ENCODE peak calls at places on chromosomes 7 and 10, in seven cellular contexts. K is NCI-H345, D is astrocyte of the spinal cord, N is pancreas, E is NCI-H774, Y is islet precursor cell, I is BJ. U is an unnamed sample.

GRCh38 chr7:108293190-108293612 is 163.0 kb downstream of the NRCAM start:
- DNase-seq in K (no peak), D (no peak), N (no peak), E (no peak), Y (no peak), I (no peak), U (no peak)

GRCh38 chr7:135414850-135415439 is 95.0 kb downstream of the CNOT4 start:
- DNase-seq in K (peak; percentile 34), D (peak; percentile 55), N (no peak), E (no peak), Y (peak; percentile 76), I (peak; percentile 7), U (peak; percentile 46)

GRCh38 chr7:158585721-158586498 is 1.7 kb downstream of the PTPRN2 start:
- DNase-seq in K (no peak), D (no peak), N (peak; percentile 46), E (peak; percentile 30), Y (no peak), I (no peak), U (no peak)

GRCh38 chr7:93165447-93165846 is 17.3 kb upstream of the SAMD9L start:
- DNase-seq in K (no peak), D (no peak), N (no peak), E (no peak), Y (no peak), I (no peak), U (no peak)

GRCh38 chr7:2103071-2103898 is 129.5 kb downstream of the MAD1L1 start:
- DNase-seq in K (no peak), D (no peak), N (no peak), E (no peak), Y (no peak), I (no peak), U (no peak)

GRCh38 chr10:73965890-73966768 is 31.8 kb upstream of the VCL start:
- DNase-seq in K (no peak), D (peak; percentile 99), N (no peak), E (peak; percentile 7), Y (peak; percentile 99), I (peak; percentile 99), U (no peak)

GRCh38 chr10:125064681-125065492 is 95.5 kb downstream of the CTBP2 start:
- DNase-seq in K (no peak), D (peak; percentile 76), N (no peak), E (no peak), Y (peak; percentile 92), I (peak; percentile 66), U (peak; percentile 30)

GRCh38 chr10:59342723-59343122 is 19.6 kb downstream of the FAM13C start:
- DNase-seq in K (no peak), D (no peak), N (no peak), E (no peak), Y (no peak), I (no peak), U (no peak)

GRCh38 chr7:5139998-5140397 is 50.0 kb upstream of the WIPI2 start:
- DNase-seq in K (peak; percentile 17), D (no peak), N (no peak), E (no peak), Y (peak; percentile 67), I (no peak), U (peak; percentile 37)

GRCh38 chr10:106355450-106355849 is 809.1 kb downstream of the SORCS1 start:
- DNase-seq in K (no peak), D (no peak), N (no peak), E (no peak), Y (no peak), I (no peak), U (no peak)

GRCh38 chr7:108090791-108091460 is 39.2 kb downstream of the LAMB4 start:
- DNase-seq in K (no peak), D (no peak), N (no peak), E (no peak), Y (no peak), I (no peak), U (no peak)

GRCh38 chr7:47435889-47436312 is 146.0 kb downstream of the TNS3 start:
- DNase-seq in K (peak; percentile 13), D (peak; percentile 89), N (no peak), E (no peak), Y (peak; percentile 80), I (peak; percentile 54), U (no peak)

GRCh38 chr7:66741706-66742053 is 1.1 kb downstream of the RABGEF1 start:
- DNase-seq in K (no peak), D (peak; percentile 17), N (no peak), E (no peak), Y (no peak), I (no peak), U (no peak)

GRCh38 chr7:2887816-2888215 is 43.7 kb upstream of the GNA12 start:
- DNase-seq in K (no peak), D (no peak), N (no peak), E (no peak), Y (no peak), I (no peak), U (no peak)

GRCh38 chr7:133273221-133273620 is 20.3 kb downstream of the EXOC4 start:
- DNase-seq in K (no peak), D (no peak), N (no peak), E (no peak), Y (no peak), I (no peak), U (no peak)

GRCh38 chr10:44998146-44998631 is 2.5 kb upstream of the ZNF22 start:
- DNase-seq in K (no peak), D (peak; percentile 27), N (no peak), E (no peak), Y (no peak), I (no peak), U (no peak)

GRCh38 chr10:13872411-13872810 is 285.6 kb downstream of the PRPF18 start:
- DNase-seq in K (no peak), D (no peak), N (no peak), E (no peak), Y (no peak), I (no peak), U (no peak)

GRCh38 chr7:40428421-40428820 is 293.6 kb downstream of the SUGCT start:
- DNase-seq in K (no peak), D (no peak), N (no peak), E (no peak), Y (no peak), I (no peak), U (no peak)

GRCh38 chr7:80277434-80278427 is 143.1 kb downstream of the GNAI1 start:
- DNase-seq in K (no peak), D (peak; percentile 81), N (no peak), E (peak; percentile 5), Y (no peak), I (peak; percentile 55), U (no peak)

GRCh38 chr7:39608278-39608677 is 15.1 kb upstream of the RALA start:
- DNase-seq in K (no peak), D (no peak), N (no peak), E (no peak), Y (no peak), I (no peak), U (no peak)

GRCh38 chr10:132112611-132113010 is 46.9 kb downstream of the JAKMIP3 start:
- DNase-seq in K (no peak), D (no peak), N (no peak), E (no peak), Y (no peak), I (no peak), U (no peak)

U was measured in activated CD4-positive, alpha-beta memory T cell treated with anti-CD3 and anti-CD28 coated beads for 36 hours.